ENCODE peak calls at places on chromosomes 11 and 22, in eight cellular contexts. S, F, N, W, H, G, A and V are unnamed samples.

GRCh38 chr22:29255064-29255621 is 12.6 kb downstream of the RHBDD3 start:
- DNase-seq in S (no peak), F (no peak), N (no peak), W (no peak), H (no peak), G (no peak), A (no peak), V (no peak)

GRCh38 chr22:46598737-46599424 is 21.3 kb upstream of the GRAMD4 start:
- DNase-seq in S (no peak), F (no peak), N (no peak), W (no peak), H (no peak), G (no peak), A (peak; percentile 54), V (peak; percentile 30)

GRCh38 chr11:64037027-64037633 is 1.4 kb downstream of the FLRT1 start:
- DNase-seq in S (no peak), F (no peak), N (no peak), W (no peak), H (no peak), G (no peak), A (no peak), V (no peak)

GRCh38 chr22:38455530-38456271 is 702 bp upstream of the KCNJ4 start:
- DNase-seq in S (peak; percentile 45), F (no peak), N (no peak), W (peak; percentile 25), H (no peak), G (no peak), A (no peak), V (no peak)

GRCh38 chr22:29581799-29582198 is 886 bp upstream of the NIPSNAP1 start:
- DNase-seq in S (no peak), F (no peak), N (no peak), W (no peak), H (no peak), G (no peak), A (no peak), V (no peak)

GRCh38 chr22:31344369-31345330 is 1.5 kb downstream of the PATZ1 start:
- DNase-seq in S (peak; percentile 54), F (no peak), N (no peak), W (no peak), H (no peak), G (peak; percentile 76), A (peak; percentile 48), V (peak; percentile 39)

GRCh38 chr22:46108564-46109473 is 41.5 kb upstream of the PPARA start:
- DNase-seq in S (peak; percentile 41), F (no peak), N (no peak), W (no peak), H (no peak), G (no peak), A (peak; percentile 72), V (peak; percentile 60)

GRCh38 chr11:113241190-113242051 is 73.0 kb upstream of the TTC12 start:
- DNase-seq in S (no peak), F (no peak), N (no peak), W (no peak), H (no peak), G (no peak), A (peak; percentile 5), V (peak; percentile 50)

GRCh38 chr11:96112192-96113099 is 188.5 kb upstream of the MTMR2 start:
- DNase-seq in S (peak; percentile 49), F (no peak), N (no peak), W (no peak), H (no peak), G (no peak), A (no peak), V (no peak)

GRCh38 chr11:121964591-121964990 is 151.4 kb downstream of the BLID start:
- DNase-seq in S (peak; percentile 47), F (no peak), N (no peak), W (no peak), H (peak; percentile 11), G (no peak), A (peak; percentile 68), V (peak; percentile 75)

GRCh38 chr11:46120711-46121327 is 435 bp downstream of the PHF21A start:
- DNase-seq in S (peak; percentile 87), F (peak; percentile 50), N (peak; percentile 13), W (peak; percentile 47), H (peak; percentile 42), G (peak; percentile 75), A (peak; percentile 76), V (peak; percentile 86)

GRCh38 chr11:126310229-126310991 is 6.5 kb downstream of the DCPS start:
- DNase-seq in S (peak; percentile 85), F (peak; percentile 58), N (peak; percentile 32), W (peak; percentile 55), H (peak; percentile 38), G (peak; percentile 76), A (peak; percentile 78), V (peak; percentile 68)

GRCh38 chr22:46079861-46080821 is 70.2 kb upstream of the PPARA start:
- DNase-seq in S (no peak), F (peak; percentile 75), N (no peak), W (peak; percentile 83), H (no peak), G (no peak), A (peak; percentile 86), V (peak; percentile 95)

GRCh38 chr11:35563413-35564245 is 38.2 kb upstream of the PAMR1 start:
- DNase-seq in S (peak; percentile 35), F (no peak), N (no peak), W (no peak), H (no peak), G (no peak), A (peak; percentile 49), V (peak; percentile 67)

GRCh38 chr22:20186183-20186870 is 35.5 kb upstream of the CCDC188 start:
- DNase-seq in S (no peak), F (no peak), N (no peak), W (no peak), H (no peak), G (peak; percentile 15), A (no peak), V (no peak)

GRCh38 chr11:133997556-133997955 is 40.8 kb upstream of the IGSF9B start:
- DNase-seq in S (no peak), F (no peak), N (no peak), W (no peak), H (no peak), G (no peak), A (no peak), V (no peak)

GRCh38 chr11:9615031-9615451 is 41.6 kb downstream of the WEE1 start:
- DNase-seq in S (no peak), F (no peak), N (no peak), W (no peak), H (no peak), G (peak; percentile 95), A (no peak), V (peak; percentile 32)

GRCh38 chr11:111814567-111814966 is 48.4 kb upstream of the PPP2R1B start:
- DNase-seq in S (peak; percentile 24), F (no peak), N (no peak), W (no peak), H (peak; percentile 70), G (no peak), A (peak; percentile 72), V (peak; percentile 60)

GRCh38 chr22:28711820-28712777 is 29.5 kb downstream of the CHEK2 start:
- DNase-seq in S (peak; percentile 88), F (peak; percentile 96), N (no peak), W (peak; percentile 19), H (peak; percentile 79), G (no peak), A (peak; percentile 98), V (peak; percentile 97)

GRCh38 chr11:128302425-128303186 is 284.8 kb downstream of the ETS1 start:
- DNase-seq in S (no peak), F (no peak), N (peak; percentile 58), W (no peak), H (no peak), G (peak; percentile 62), A (no peak), V (no peak)

GRCh38 chr11:9787981-9788521 is 124.2 kb downstream of the SWAP70 start:
- DNase-seq in S (peak; percentile 95), F (no peak), N (no peak), W (no peak), H (peak; percentile 87), G (no peak), A (peak; percentile 96), V (peak; percentile 100)

GRCh38 chr11:25317221-25317620 is 820.4 kb downstream of the LUZP2 start:
- DNase-seq in S (no peak), F (no peak), N (no peak), W (no peak), H (no peak), G (no peak), A (no peak), V (no peak)

GRCh38 chr11:40306938-40307548 is 1152.4 kb downstream of the LRRC4C start:
- DNase-seq in S (peak; percentile 64), F (peak; percentile 58), N (no peak), W (peak; percentile 20), H (peak; percentile 42), G (peak; percentile 52), A (peak; percentile 65), V (peak; percentile 57)

GRCh38 chr11:46724088-46724487 is 5.1 kb downstream of the F2 start:
- DNase-seq in S (no peak), F (no peak), N (no peak), W (no peak), H (no peak), G (peak; percentile 29), A (no peak), V (no peak)

GRCh38 chr11:69010964-69011623 is 2.0 kb downstream of the MRGPRF start:
- DNase-seq in S (peak; percentile 82), F (peak; percentile 19), N (no peak), W (peak; percentile 27), H (no peak), G (no peak), A (peak; percentile 67), V (peak; percentile 79)

GRCh38 chr11:48101958-48102357 is 114.7 kb upstream of the OR4B1 start:
- DNase-seq in S (no peak), F (no peak), N (no peak), W (no peak), H (no peak), G (no peak), A (no peak), V (no peak)

GRCh38 chr11:73577496-73577917 is 20.4 kb downstream of the FAM168A start:
- DNase-seq in S (peak; percentile 20), F (no peak), N (no peak), W (no peak), H (peak; percentile 53), G (no peak), A (peak; percentile 74), V (peak; percentile 76)

GRCh38 chr22:45248832-45249561 is 8.3 kb upstream of the KIAA0930 start:
- DNase-seq in S (no peak), F (no peak), N (no peak), W (no peak), H (no peak), G (peak; percentile 63), A (no peak), V (peak; percentile 39)

GRCh38 chr11:57764527-57764926 is 2.9 kb downstream of the CTNND1 start:
- DNase-seq in S (no peak), F (no peak), N (no peak), W (no peak), H (no peak), G (no peak), A (no peak), V (no peak)

GRCh38 chr11:95589893-95590612 is 199.5 kb downstream of the FAM76B start:
- DNase-seq in S (no peak), F (no peak), N (no peak), W (no peak), H (no peak), G (no peak), A (no peak), V (no peak)